ENCODE peak calls at places on chromosome 1, in five cellular contexts. J is PC-9, V is adrenal gland, Y is brain microvascular endothelial cell, Z is uterus. F is an unnamed sample.

GRCh38 chr1:246267896-246268295 is 239.2 kb downstream of the SMYD3 start:
- DNase-seq in Z (no peak), V (no peak), J (no peak), Y (no peak), F (no peak)

GRCh38 chr1:36432616-36433015 is 17.6 kb downstream of the OSCP1 start:
- DNase-seq in Y (no peak), V (no peak), Z (no peak), J (no peak), F (no peak)

GRCh38 chr1:194155962-194156361 is 969.5 kb upstream of the B3GALT2 start:
- DNase-seq in V (no peak), J (no peak), Z (no peak), Y (no peak), F (no peak)

GRCh38 chr1:168623003-168623828 is 46.8 kb downstream of the XCL1 start:
- DNase-seq in Z (no peak), J (peak), Y (peak), V (peak), F (peak)

GRCh38 chr1:180188103-180188506 is 33.4 kb downstream of the QSOX1 start:
- DNase-seq in V (peak), J (peak), Z (peak), Y (peak), F (no peak)

GRCh38 chr1:150619576-150620509 is 9.6 kb downstream of the ENSA start:
- DNase-seq in Y (peak), Z (no peak), V (peak), J (peak), F (peak)

GRCh38 chr1:178609015-178609414 is 96.1 kb downstream of the TEX35 start:
- DNase-seq in Z (no peak), J (no peak), V (no peak), Y (no peak), F (peak)

GRCh38 chr1:103514920-103515503 is 10.5 kb upstream of the RNPC3 start:
- DNase-seq in Y (peak), J (peak), Z (no peak), V (peak), F (no peak)

GRCh38 chr1:59568158-59568935 is 246.4 kb upstream of the HOOK1 start:
- DNase-seq in Y (peak), J (no peak), Z (no peak), V (no peak), F (no peak)

GRCh38 chr1:79478728-79479373 is 472.3 kb upstream of the ADGRL4 start:
- DNase-seq in Y (no peak), J (no peak), V (no peak), Z (no peak), F (no peak)

GRCh38 chr1:37363535-37363934 is 110.8 kb upstream of the ZC3H12A start:
- DNase-seq in Z (no peak), J (no peak), V (no peak), Y (no peak), F (no peak)

GRCh38 chr1:26142165-26142564 is 16.7 kb upstream of the FAM110D start:
- DNase-seq in J (no peak), V (no peak), Z (no peak), Y (no peak), F (no peak)

GRCh38 chr1:201785291-201785690 is 43.7 kb upstream of the IPO9 start:
- DNase-seq in Z (no peak), Y (no peak), V (no peak), J (no peak), F (no peak)

GRCh38 chr1:23838401-23838866 is 13.2 kb upstream of the HMGCL start:
- DNase-seq in Y (peak), Z (peak), V (peak), J (peak), F (no peak)

GRCh38 chr1:39973503-39974135 is 18.7 kb downstream of the MFSD2A start:
- DNase-seq in V (peak), Y (peak), J (peak), Z (peak), F (no peak)

GRCh38 chr1:3899776-3900149 is 309 bp downstream of the C1orf174 start:
- DNase-seq in J (no peak), V (no peak), Y (no peak), Z (no peak), F (no peak)

GRCh38 chr1:215900684-215901083 is 333.6 kb downstream of the KCTD3 start:
- DNase-seq in V (no peak), Y (no peak), J (no peak), Z (no peak), F (no peak)

GRCh38 chr1:48030696-48031365 is 33.6 kb upstream of the TRABD2B start:
- DNase-seq in J (no peak), V (no peak), Z (no peak), Y (no peak), F (no peak)

GRCh38 chr1:3520419-3521378 is 66.2 kb downstream of the ARHGEF16 start:
- DNase-seq in V (no peak), Y (no peak), J (no peak), Z (no peak), F (no peak)

GRCh38 chr1:240285541-240285940 is 193.9 kb downstream of the FMN2 start:
- DNase-seq in V (no peak), Z (no peak), J (no peak), Y (no peak), F (peak)

GRCh38 chr1:3695326-3696217 is 43.3 kb downstream of the TP73 start:
- DNase-seq in V (peak), Y (peak), Z (no peak), J (peak), F (no peak)

GRCh38 chr1:9294440-9294773 is 1.7 kb downstream of the SPSB1 start:
- DNase-seq in V (no peak), Y (peak), Z (no peak), J (no peak), F (no peak)

GRCh38 chr1:222627232-222627631 is 9.3 kb downstream of the MIA3 start:
- DNase-seq in Z (no peak), J (no peak), V (no peak), Y (peak), F (peak)

GRCh38 chr1:211610779-211611556 is 32.0 kb upstream of the SLC30A1 start:
- DNase-seq in Y (no peak), J (no peak), Z (peak), V (peak), F (no peak)

GRCh38 chr1:157540852-157541251 is 11.5 kb downstream of the FCRL5 start:
- DNase-seq in V (no peak), J (no peak), Z (no peak), Y (no peak), F (no peak)

GRCh38 chr1:103162360-103162759 is 54.0 kb upstream of the COL11A1 start:
- DNase-seq in Z (no peak), J (no peak), Y (no peak), V (no peak), F (no peak)

GRCh38 chr1:212591922-212592321 is 16.6 kb upstream of the ATF3 start:
- DNase-seq in V (no peak), J (no peak), Y (no peak), Z (no peak), F (no peak)

GRCh38 chr1:47577310-47578025 is 139.6 kb downstream of the FOXD2 start:
- DNase-seq in Z (no peak), J (no peak), V (no peak), Y (no peak), F (no peak)

GRCh38 chr1:224431726-224432125 is 2.9 kb downstream of the WDR26 start:
- DNase-seq in V (no peak), Y (no peak), Z (no peak), J (no peak), F (no peak)

GRCh38 chr1:24870551-24871195 is 59.4 kb downstream of the RUNX3 start:
- DNase-seq in V (no peak), Y (no peak), Z (no peak), J (no peak), F (no peak)

GRCh38 chr1:14924012-14924452 is 229.5 kb upstream of the TMEM51 start:
- DNase-seq in Z (peak), Y (no peak), J (peak), V (peak), F (no peak)

GRCh38 chr1:90706437-90707362 is 10.4 kb downstream of the BARHL2 start:
- DNase-seq in Z (no peak), Y (no peak), J (no peak), V (no peak), F (no peak)

GRCh38 chr1:54499097-54500029 is 48.7 kb upstream of the ACOT11 start:
- DNase-seq in V (no peak), Y (peak), J (peak), Z (peak), F (no peak)
- TF ChIP-seq CTCF in V (peak), Y (peak), J (peak), Z (peak), F (peak)

DNA sequence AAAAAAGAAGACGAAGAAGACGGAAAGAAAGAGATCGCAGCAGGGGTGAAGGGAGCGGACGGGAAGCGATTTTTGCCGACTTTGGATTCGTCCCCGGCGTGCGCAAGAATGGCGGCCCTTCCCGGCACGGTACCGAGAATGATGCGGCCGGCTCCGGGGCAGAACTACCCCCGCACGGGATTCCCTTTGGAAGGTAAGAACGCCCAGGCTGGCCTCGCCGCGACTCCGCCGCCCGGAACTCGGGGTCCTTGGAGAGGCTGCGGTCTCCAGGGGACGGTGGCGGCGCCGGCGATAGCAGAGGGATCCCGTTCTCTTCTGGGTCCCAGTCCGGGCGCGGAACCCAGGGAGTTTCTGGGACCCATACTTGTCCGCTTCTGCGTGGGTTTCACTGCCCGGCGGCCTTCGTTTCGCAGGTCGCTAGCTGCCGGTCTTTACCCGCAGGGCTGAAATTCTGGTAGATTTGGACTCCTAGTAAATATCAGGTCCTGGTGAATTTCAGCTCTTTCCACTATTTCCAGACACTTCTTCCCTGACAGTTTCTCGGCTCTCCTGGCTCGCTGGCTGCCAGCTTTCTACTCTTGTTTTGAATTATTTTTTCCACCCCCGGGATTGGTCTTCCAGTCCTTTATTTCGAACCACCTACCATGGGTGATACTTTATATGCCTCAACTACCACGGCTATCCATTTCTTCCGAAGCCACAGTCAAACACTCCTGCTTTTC is 1.0 kb downstream of the PAX7 start:
- DNase-seq in Y (no peak), V (no peak), J (no peak), Z (no peak), F (no peak)
- H3K4me3 ChIP-seq in Y (no peak), V (no peak), J (no peak), Z (no peak), F (no peak)

GRCh38 chr1:30714025-30714424 is 9.4 kb downstream of the MATN1 start:
- DNase-seq in Z (no peak), J (no peak), V (no peak), Y (no peak), F (no peak)

GRCh38 chr1:30715886-30716285 is 7.5 kb downstream of the MATN1 start:
- DNase-seq in V (peak), Y (no peak), J (no peak), Z (no peak), F (no peak)

GRCh38 chr1:30716646-30717045 is 6.7 kb downstream of the MATN1 start:
- DNase-seq in V (peak), Y (no peak), J (no peak), Z (no peak), F (no peak)

GRCh38 chr1:30714536-30715090 is 8.8 kb downstream of the MATN1 start:
- DNase-seq in Z (no peak), J (no peak), Y (no peak), V (no peak), F (no peak)

DNA sequence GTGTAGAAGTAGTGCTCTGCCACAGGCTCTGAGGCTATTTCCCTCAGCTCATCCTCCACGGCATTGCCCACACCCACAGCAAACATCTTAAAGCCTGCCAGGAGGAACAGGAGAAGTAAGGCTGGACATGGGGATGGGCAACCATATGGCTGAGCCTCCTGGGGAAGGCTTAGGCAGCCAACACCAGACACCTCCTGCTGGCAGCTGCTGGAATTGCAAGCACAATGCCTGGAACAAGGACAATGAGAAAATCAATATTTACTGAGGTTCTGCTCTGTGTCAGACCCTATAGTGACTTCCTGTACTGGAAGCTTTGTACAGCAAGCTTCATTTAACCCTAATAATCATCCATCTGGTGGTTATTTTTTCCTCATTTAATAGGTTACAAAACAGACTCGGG is 8.2 kb downstream of the MATN1 start:
- DNase-seq in Y (no peak), J (no peak), Z (no peak), V (no peak), F (no peak)
- TF ChIP-seq CTCF in Y (peak), J (peak), Z (peak), V (no peak), F (peak)

GRCh38 chr1:155339515-155340111 is 18.9 kb downstream of the RUSC1 start:
- DNase-seq in Z (no peak), V (no peak), J (no peak), Y (no peak), F (no peak)
- H3K4me3 ChIP-seq in Z (no peak), V (no peak), J (no peak), Y (no peak), F (no peak)

DNA sequence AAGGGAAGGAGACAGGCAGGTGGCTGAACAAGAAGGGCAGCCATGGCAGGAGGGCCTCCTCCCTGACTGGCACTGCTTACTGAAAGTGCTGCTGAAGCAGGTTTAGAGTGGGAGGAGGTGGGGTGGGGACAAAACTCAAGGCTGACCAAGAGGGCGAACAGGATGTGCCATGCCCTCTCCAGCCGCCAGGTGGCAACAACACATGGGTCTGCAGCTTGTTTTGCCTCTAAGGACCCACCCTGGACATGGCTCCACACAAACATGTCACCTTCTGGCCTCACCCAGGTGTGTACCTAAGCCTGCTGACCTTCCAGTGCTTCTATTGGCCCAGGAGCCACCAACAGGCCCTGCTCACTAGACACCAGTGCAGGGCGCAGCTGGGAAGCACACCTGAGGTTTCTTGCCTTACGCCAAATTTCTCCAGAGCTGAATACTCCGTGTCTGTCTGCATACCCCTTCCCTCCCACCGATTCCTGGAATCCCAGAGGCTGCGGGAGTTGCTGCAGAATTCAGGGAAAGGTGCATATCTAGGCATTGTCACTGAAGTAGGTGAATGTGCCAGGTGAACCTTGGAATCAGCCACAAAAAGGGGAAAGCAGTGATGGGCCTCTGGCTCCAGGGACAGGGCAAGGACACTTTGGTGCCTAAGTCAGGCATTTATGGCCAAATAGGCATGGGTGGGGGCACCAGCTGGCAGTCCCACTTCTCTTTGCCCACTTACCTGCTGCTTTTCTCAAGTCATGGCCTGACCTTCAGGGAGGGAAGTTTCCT is 5.3 kb downstream of the PSRC1 start:
- DNase-seq in J (peak), Y (peak), V (peak), Z (peak), F (no peak)
- TF ChIP-seq CTCF in J (peak), Y (peak), V (peak), Z (peak), F (peak)

GRCh38 chr1:99529002-99529401 is 116.9 kb upstream of the PALMD start:
- DNase-seq in J (no peak), Z (no peak), V (no peak), Y (no peak), F (no peak)

GRCh38 chr1:99527078-99527477 is 118.8 kb upstream of the PALMD start:
- DNase-seq in Y (no peak), V (no peak), Z (no peak), J (no peak), F (no peak)

GRCh38 chr1:99527545-99527944 is 118.4 kb upstream of the PALMD start:
- DNase-seq in V (no peak), Y (no peak), J (no peak), Z (no peak), F (no peak)

GRCh38 chr1:99520121-99520520 is 125.8 kb upstream of the PALMD start:
- DNase-seq in V (no peak), J (no peak), Y (no peak), Z (no peak), F (no peak)

GRCh38 chr1:99525313-99525712 is 120.6 kb upstream of the PALMD start:
- DNase-seq in Y (no peak), Z (no peak), V (no peak), J (no peak), F (no peak)
- H3K4me3 ChIP-seq in Y (no peak), Z (no peak), V (no peak), J (no peak), F (no peak)

GRCh38 chr1:165290143-165290542 is 66.4 kb downstream of the LMX1A start:
- DNase-seq in Z (no peak), V (no peak), Y (no peak), J (no peak), F (no peak)
- TF ChIP-seq CTCF in Z (no peak), V (no peak), Y (no peak), J (peak), F (peak)

DNA sequence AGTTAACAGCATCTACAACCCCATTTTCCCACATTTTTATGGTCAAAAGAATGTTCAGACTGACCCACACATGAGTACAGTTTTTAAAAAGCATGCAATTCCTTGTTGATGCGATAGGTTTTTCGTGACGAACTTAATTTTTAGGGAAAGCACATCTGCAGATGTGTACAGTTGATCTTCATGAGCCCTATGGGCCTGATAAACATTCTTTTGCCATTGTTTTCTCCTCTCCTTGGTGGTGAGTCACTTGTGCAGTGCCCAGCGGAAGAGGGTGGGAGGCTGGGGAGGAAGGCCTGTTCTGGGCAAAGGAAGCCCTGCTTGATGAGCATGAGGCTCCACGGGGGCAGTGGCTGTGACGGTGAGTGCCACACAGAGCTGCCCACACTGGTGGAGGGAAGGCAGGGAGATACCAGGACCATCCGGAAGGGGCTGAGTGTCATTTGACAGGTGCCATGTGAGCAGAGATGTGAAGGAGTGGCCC is 5.3 kb downstream of the ARF1 start:
- DNase-seq in J (peak), Z (no peak), V (no peak), Y (peak), F (peak)
- H3K4me3 ChIP-seq in J (peak), Z (no peak), V (no peak), Y (no peak), F (peak)